ENCODE peak calls at places on chromosomes 6 and 20, in seven cellular contexts. One of them, this sample, is unnamed.

GRCh38 chr20:64231621-64232550 is 23.7 kb upstream of the PCMTD2 start:
- DNase-seq in activated T-cell treated with anti-CD3 and anti-CD28 coated beads for 24 hours: no peak
- DNase-seq in cardiac fibroblast: no peak
- DNase-seq in stimulated activated CD8-positive, alpha-beta memory T cell treated with anti-CD3 and anti-CD28 coated beads, Interleukin-15, amount 100 ng/mL, for 1 hour: no peak
- DNase-seq in T-helper 9 cell: no peak
- DNase-seq in neural progenitor cell: no peak
- DNase-seq in nucleus accumbens: no peak
- DNase-seq in this sample: no peak

GRCh38 chr6:65531545-65531944 is 175.5 kb downstream of the EYS start:
- DNase-seq in activated T-cell treated with anti-CD3 and anti-CD28 coated beads for 24 hours: no peak
- DNase-seq in cardiac fibroblast: no peak
- DNase-seq in stimulated activated CD8-positive, alpha-beta memory T cell treated with anti-CD3 and anti-CD28 coated beads, Interleukin-15, amount 100 ng/mL, for 1 hour: no peak
- DNase-seq in T-helper 9 cell: no peak
- DNase-seq in neural progenitor cell: no peak
- DNase-seq in nucleus accumbens: no peak
- DNase-seq in this sample: no peak

GRCh38 chr6:136920858-136921520 is 1.1 kb upstream of the SLC35D3 start:
- DNase-seq in activated T-cell treated with anti-CD3 and anti-CD28 coated beads for 24 hours: no peak
- DNase-seq in cardiac fibroblast: peak; percentile 21
- DNase-seq in stimulated activated CD8-positive, alpha-beta memory T cell treated with anti-CD3 and anti-CD28 coated beads, Interleukin-15, amount 100 ng/mL, for 1 hour: no peak
- DNase-seq in T-helper 9 cell: no peak
- DNase-seq in neural progenitor cell: peak; percentile 42
- DNase-seq in nucleus accumbens: no peak
- DNase-seq in this sample: peak; percentile 17

GRCh38 chr20:57432874-57433491 is 41.8 kb downstream of the RBM38 start:
- DNase-seq in activated T-cell treated with anti-CD3 and anti-CD28 coated beads for 24 hours: peak; percentile 56
- DNase-seq in cardiac fibroblast: no peak
- DNase-seq in stimulated activated CD8-positive, alpha-beta memory T cell treated with anti-CD3 and anti-CD28 coated beads, Interleukin-15, amount 100 ng/mL, for 1 hour: no peak
- DNase-seq in T-helper 9 cell: peak; percentile 33
- DNase-seq in neural progenitor cell: no peak
- DNase-seq in nucleus accumbens: no peak
- DNase-seq in this sample: no peak

GRCh38 chr6:158996863-158997262 is 3.1 kb downstream of the RSPH3 start:
- DNase-seq in activated T-cell treated with anti-CD3 and anti-CD28 coated beads for 24 hours: no peak
- DNase-seq in cardiac fibroblast: peak; percentile 9
- DNase-seq in stimulated activated CD8-positive, alpha-beta memory T cell treated with anti-CD3 and anti-CD28 coated beads, Interleukin-15, amount 100 ng/mL, for 1 hour: no peak
- DNase-seq in T-helper 9 cell: no peak
- DNase-seq in neural progenitor cell: no peak
- DNase-seq in nucleus accumbens: no peak
- DNase-seq in this sample: no peak

GRCh38 chr6:44339301-44339700 is 3.1 kb upstream of the SPATS1 start:
- DNase-seq in activated T-cell treated with anti-CD3 and anti-CD28 coated beads for 24 hours: no peak
- DNase-seq in cardiac fibroblast: no peak
- DNase-seq in stimulated activated CD8-positive, alpha-beta memory T cell treated with anti-CD3 and anti-CD28 coated beads, Interleukin-15, amount 100 ng/mL, for 1 hour: no peak
- DNase-seq in T-helper 9 cell: no peak
- DNase-seq in neural progenitor cell: no peak
- DNase-seq in nucleus accumbens: no peak
- DNase-seq in this sample: no peak

GRCh38 chr6:156820089-156820798 is 43.1 kb downstream of the ARID1B start:
- DNase-seq in activated T-cell treated with anti-CD3 and anti-CD28 coated beads for 24 hours: no peak
- DNase-seq in cardiac fibroblast: no peak
- DNase-seq in stimulated activated CD8-positive, alpha-beta memory T cell treated with anti-CD3 and anti-CD28 coated beads, Interleukin-15, amount 100 ng/mL, for 1 hour: no peak
- DNase-seq in T-helper 9 cell: no peak
- DNase-seq in neural progenitor cell: no peak
- DNase-seq in nucleus accumbens: no peak
- DNase-seq in this sample: no peak

GRCh38 chr6:141394565-141395051 is 738.1 kb upstream of the GJE1 start:
- DNase-seq in activated T-cell treated with anti-CD3 and anti-CD28 coated beads for 24 hours: no peak
- DNase-seq in cardiac fibroblast: no peak
- DNase-seq in stimulated activated CD8-positive, alpha-beta memory T cell treated with anti-CD3 and anti-CD28 coated beads, Interleukin-15, amount 100 ng/mL, for 1 hour: no peak
- DNase-seq in T-helper 9 cell: no peak
- DNase-seq in neural progenitor cell: no peak
- DNase-seq in nucleus accumbens: no peak
- DNase-seq in this sample: no peak

GRCh38 chr20:23331951-23332350 is 18.6 kb upstream of the NXT1 start:
- DNase-seq in activated T-cell treated with anti-CD3 and anti-CD28 coated beads for 24 hours: no peak
- DNase-seq in cardiac fibroblast: peak; percentile 28
- DNase-seq in stimulated activated CD8-positive, alpha-beta memory T cell treated with anti-CD3 and anti-CD28 coated beads, Interleukin-15, amount 100 ng/mL, for 1 hour: no peak
- DNase-seq in T-helper 9 cell: no peak
- DNase-seq in neural progenitor cell: peak; percentile 24
- DNase-seq in nucleus accumbens: no peak
- DNase-seq in this sample: no peak

GRCh38 chr6:88370127-88370710 is 204.1 kb upstream of the CNR1 start:
- DNase-seq in activated T-cell treated with anti-CD3 and anti-CD28 coated beads for 24 hours: no peak
- DNase-seq in cardiac fibroblast: no peak
- DNase-seq in stimulated activated CD8-positive, alpha-beta memory T cell treated with anti-CD3 and anti-CD28 coated beads, Interleukin-15, amount 100 ng/mL, for 1 hour: no peak
- DNase-seq in T-helper 9 cell: no peak
- DNase-seq in neural progenitor cell: no peak
- DNase-seq in nucleus accumbens: no peak
- DNase-seq in this sample: no peak